ENCODE peak calls at places on chromosomes 11 and 22, in six cellular contexts. T, V, A, O, B and I are unnamed samples.

GRCh38 chr11:61712301-61712700 is 32.1 kb downstream of the DAGLA start:
- DNase-seq in T (no peak), V (no peak), A (no peak), O (no peak), B (no peak), I (no peak)

GRCh38 chr11:78192223-78192719 is 3.6 kb downstream of the USP35 start:
- DNase-seq in T (no peak), V (no peak), A (no peak), O (no peak), B (no peak), I (no peak)

GRCh38 chr11:13335319-13335718 is 57.7 kb downstream of the BMAL1 start:
- DNase-seq in T (peak), V (peak), A (peak), O (no peak), B (peak), I (no peak)

GRCh38 chr22:29096736-29097669 is 24.2 kb downstream of the KREMEN1 start:
- DNase-seq in T (no peak), V (no peak), A (no peak), O (no peak), B (no peak), I (no peak)

GRCh38 chr11:70483077-70483861 is 84.9 kb downstream of the CTTN start:
- DNase-seq in T (peak), V (peak), A (no peak), O (peak), B (peak), I (no peak)

GRCh38 chr11:134361241-134361640 is 29.5 kb downstream of the GLB1L2 start:
- DNase-seq in T (no peak), V (peak), A (no peak), O (no peak), B (no peak), I (no peak)

GRCh38 chr22:38766076-38766777 is 10.4 kb upstream of the SUN2 start:
- DNase-seq in T (peak), V (peak), A (no peak), O (peak), B (peak), I (peak)

GRCh38 chr11:76243157-76243556 is 36.9 kb upstream of the WNT11 start:
- DNase-seq in T (no peak), V (peak), A (no peak), O (no peak), B (no peak), I (no peak)

GRCh38 chr11:87219266-87219665 is 181.5 kb downstream of the TMEM135 start:
- DNase-seq in T (peak), V (no peak), A (no peak), O (no peak), B (no peak), I (no peak)

GRCh38 chr11:129320485-129320884 is 55.2 kb upstream of the BARX2 start:
- DNase-seq in T (peak), V (no peak), A (no peak), O (no peak), B (no peak), I (no peak)

GRCh38 chr22:37273126-37273845 is 9.0 kb upstream of the CYTH4 start:
- DNase-seq in T (peak), V (no peak), A (no peak), O (no peak), B (peak), I (no peak)

GRCh38 chr11:102676086-102676485 is 29.5 kb downstream of the MMP27 start:
- DNase-seq in T (no peak), V (no peak), A (no peak), O (no peak), B (no peak), I (no peak)

GRCh38 chr11:130029137-130029536 is 26.5 kb upstream of the PRDM10 start:
- DNase-seq in T (peak), V (no peak), A (no peak), O (no peak), B (no peak), I (no peak)

GRCh38 chr11:3154001-3154599 is 11.0 kb downstream of the OSBPL5 start:
- DNase-seq in T (peak), V (no peak), A (no peak), O (no peak), B (no peak), I (no peak)

GRCh38 chr11:116219171-116219635 is 553.6 kb downstream of the BUD13 start:
- DNase-seq in T (peak), V (no peak), A (no peak), O (no peak), B (peak), I (no peak)

GRCh38 chr11:76160856-76161255 is 45.4 kb downstream of the WNT11 start:
- DNase-seq in T (no peak), V (no peak), A (no peak), O (no peak), B (no peak), I (no peak)

GRCh38 chr11:124482362-124483147 is 37.1 kb upstream of the OR8B8 start:
- DNase-seq in T (peak), V (no peak), A (no peak), O (no peak), B (no peak), I (no peak)

GRCh38 chr11:15045209-15045608 is 28.2 kb upstream of the CALCB start:
- DNase-seq in T (no peak), V (no peak), A (no peak), O (no peak), B (no peak), I (no peak)

GRCh38 chr11:65422633-65423515 is at the start of gene NEAT1:
- DNase-seq in T (peak), V (peak), A (peak), O (peak), B (peak), I (peak)
- TF ChIP-seq CTCF in T (no peak), V (no peak), A (no peak), O (no peak), B (no peak), I (no peak)

DNA sequence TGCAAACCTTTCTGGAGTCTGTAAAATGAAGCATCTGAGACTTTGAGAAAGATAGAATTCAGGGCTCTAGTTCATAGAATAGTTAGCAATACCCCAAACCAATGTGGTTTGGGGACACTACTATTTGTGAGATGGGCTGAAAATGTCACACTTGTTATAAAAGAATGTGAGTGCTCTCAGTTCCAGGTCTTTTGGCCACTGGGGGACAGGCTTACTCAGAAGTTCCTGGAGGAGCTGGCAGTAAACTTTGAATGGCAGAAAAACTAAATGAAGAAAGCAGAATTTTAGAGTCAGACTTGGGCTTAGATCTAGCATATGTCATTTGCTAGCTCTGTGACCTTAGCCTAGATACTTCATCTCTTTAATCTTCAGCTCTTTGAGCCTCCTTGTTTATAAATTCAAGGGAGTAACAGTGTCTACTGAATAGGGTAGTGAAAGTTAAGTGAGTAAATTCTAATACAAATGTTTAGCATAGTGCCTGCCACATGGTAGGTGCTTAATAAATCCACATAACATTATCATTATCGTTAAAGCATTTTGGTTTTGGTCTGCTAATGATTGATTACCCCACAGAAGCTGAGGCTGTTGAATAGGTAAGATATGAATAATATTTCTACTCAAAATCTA is 3.7 kb downstream of the LYVE1 start:
- DNase-seq in T (no peak), V (no peak), A (no peak), O (no peak), B (peak), I (no peak)
- TF ChIP-seq CTCF in T (peak), V (no peak), A (peak), O (peak), B (peak), I (no peak)

GRCh38 chr22:17536269-17536668 is 27.0 kb upstream of the SLC25A18 start:
- DNase-seq in T (peak), V (no peak), A (no peak), O (no peak), B (peak), I (no peak)

GRCh38 chr22:17541476-17541875 is 21.8 kb upstream of the SLC25A18 start:
- DNase-seq in T (no peak), V (no peak), A (no peak), O (no peak), B (no peak), I (no peak)

GRCh38 chr22:17537155-17537554 is 26.1 kb upstream of the SLC25A18 start:
- DNase-seq in T (no peak), V (no peak), A (no peak), O (no peak), B (peak), I (no peak)

GRCh38 chr22:17542452-17542851 is 20.8 kb upstream of the SLC25A18 start:
- DNase-seq in T (no peak), V (no peak), A (no peak), O (no peak), B (no peak), I (no peak)

GRCh38 chr22:17540481-17540880 is 22.8 kb upstream of the SLC25A18 start:
- DNase-seq in T (no peak), V (peak), A (no peak), O (no peak), B (no peak), I (no peak)
- TF ChIP-seq CTCF in T (no peak), V (no peak), A (no peak), O (peak), B (no peak), I (no peak)

DNA sequence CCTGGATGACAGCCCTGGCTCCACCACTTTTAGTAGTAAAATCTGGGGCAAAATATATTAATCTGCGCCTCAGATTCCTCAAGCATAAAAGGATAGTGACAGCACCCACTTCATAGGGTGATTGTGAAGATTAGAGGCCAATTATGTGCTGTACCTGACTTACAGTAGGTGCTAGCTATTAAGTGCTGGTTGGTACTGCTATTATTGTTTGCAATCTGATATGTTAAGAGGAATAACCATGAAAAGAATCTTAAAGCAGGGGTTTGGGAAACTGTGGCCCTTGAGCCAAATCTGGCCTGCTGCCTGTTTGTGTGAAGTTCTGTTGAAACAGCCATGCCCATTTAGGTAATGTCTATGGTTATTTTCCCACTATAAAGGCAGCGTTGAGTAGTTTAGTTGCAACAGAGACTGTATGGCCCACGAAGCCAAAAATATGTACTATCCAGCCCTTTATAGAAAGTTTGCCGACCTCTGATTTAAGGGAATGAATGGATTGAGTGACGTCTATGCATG is 44.7 kb upstream of the MN1 start:
- DNase-seq in T (no peak), V (no peak), A (no peak), O (no peak), B (no peak), I (no peak)
- TF ChIP-seq CTCF in T (no peak), V (no peak), A (no peak), O (no peak), B (no peak), I (no peak)

GRCh38 chr11:46119352-46120216 is 1.7 kb downstream of the PHF21A start:
- DNase-seq in T (peak), V (peak), A (no peak), O (no peak), B (peak), I (no peak)

GRCh38 chr11:46120711-46121327 is 435 bp downstream of the PHF21A start:
- DNase-seq in T (peak), V (peak), A (no peak), O (no peak), B (peak), I (no peak)

GRCh38 chr11:46120361-46120710 is 918 bp downstream of the PHF21A start:
- DNase-seq in T (peak), V (peak), A (no peak), O (no peak), B (no peak), I (no peak)

GRCh38 chr11:46117842-46118241 is 3.4 kb downstream of the PHF21A start:
- DNase-seq in T (no peak), V (no peak), A (no peak), O (no peak), B (no peak), I (no peak)

DNA sequence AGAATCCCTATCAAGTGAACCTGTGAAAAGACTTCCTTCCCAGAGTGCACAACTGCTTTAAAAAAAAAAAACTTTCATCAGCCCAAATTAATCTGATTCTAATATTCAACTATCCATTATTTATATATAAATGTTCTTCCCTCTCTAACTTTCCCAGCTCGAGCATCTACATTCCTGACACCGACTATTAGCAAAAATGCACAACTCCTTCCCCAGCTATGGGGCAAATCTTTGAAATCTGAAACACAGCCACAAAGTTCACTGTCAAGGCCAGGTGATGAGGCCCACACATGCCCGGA is 2.3 kb downstream of the PHF21A start:
- DNase-seq in T (no peak), V (no peak), A (no peak), O (no peak), B (no peak), I (no peak)
- TF ChIP-seq CTCF in T (no peak), V (no peak), A (no peak), O (no peak), B (no peak), I (no peak)

GRCh38 chr11:34355726-34356125 is 2.1 kb downstream of the ABTB2 start:
- DNase-seq in T (no peak), V (no peak), A (no peak), O (no peak), B (no peak), I (no peak)

GRCh38 chr11:34354782-34355181 is 3.0 kb downstream of the ABTB2 start:
- DNase-seq in T (peak), V (no peak), A (no peak), O (no peak), B (peak), I (no peak)

GRCh38 chr11:34356918-34357645 is 728 bp downstream of the ABTB2 start:
- DNase-seq in T (peak), V (peak), A (no peak), O (no peak), B (peak), I (no peak)

GRCh38 chr11:34356576-34356917 is 1.3 kb downstream of the ABTB2 start:
- DNase-seq in T (peak), V (peak), A (no peak), O (no peak), B (peak), I (no peak)

GRCh38 chr11:34356130-34356529 is 1.7 kb downstream of the ABTB2 start:
- DNase-seq in T (no peak), V (no peak), A (no peak), O (no peak), B (no peak), I (no peak)
- TF ChIP-seq CTCF in T (no peak), V (no peak), A (no peak), O (no peak), B (peak), I (no peak)